ENCODE peak calls at places on chromosomes 12 and 14, in six cellular contexts. Q is NCI-H1092 treated with DMSO at 0.1 percent for 48 hours, D is G401, I is right lobe of liver, T is left cardiac atrium, E is T-helper 2 cell. B is an unnamed sample.

GRCh38 chr12:68609955-68610434 is 704 bp upstream of the RAP1B start:
- DNase-seq in Q (no peak), D (no peak), I (no peak), T (no peak), E (no peak), B (no peak)

GRCh38 chr14:55073856-55074255 is 22.4 kb downstream of the MAPK1IP1L start:
- DNase-seq in Q (peak), D (no peak), I (no peak), T (no peak), E (no peak), B (no peak)

GRCh38 chr14:51462706-51463105 is 189.0 kb upstream of the FRMD6 start:
- DNase-seq in Q (no peak), D (no peak), I (no peak), T (no peak), E (no peak), B (no peak)

GRCh38 chr12:127145929-127146789 is 1120.8 kb upstream of the TMEM132C start:
- DNase-seq in Q (no peak), D (peak), I (peak), T (peak), E (no peak), B (peak)

GRCh38 chr14:102246071-102246470 is 58.9 kb downstream of the MOK start:
- DNase-seq in Q (no peak), D (no peak), I (no peak), T (no peak), E (no peak), B (no peak)

GRCh38 chr14:37622231-37622923 is 26.9 kb downstream of the TTC6 start:
- DNase-seq in Q (no peak), D (no peak), I (no peak), T (no peak), E (no peak), B (no peak)

GRCh38 chr12:46503637-46504036 is 131.1 kb upstream of the SLC38A2 start:
- DNase-seq in Q (no peak), D (no peak), I (no peak), T (no peak), E (no peak), B (no peak)

GRCh38 chr12:65648461-65648860 is 175.8 kb upstream of the HMGA2 start:
- DNase-seq in Q (no peak), D (no peak), I (no peak), T (no peak), E (no peak), B (no peak)

GRCh38 chr14:65255583-65256443 is 153.5 kb upstream of the MAX start:
- DNase-seq in Q (peak), D (no peak), I (no peak), T (no peak), E (no peak), B (peak)

GRCh38 chr12:97140355-97140754 is 233.3 kb downstream of the NEDD1 start:
- DNase-seq in Q (no peak), D (no peak), I (no peak), T (no peak), E (no peak), B (no peak)

GRCh38 chr12:63362801-63363200 is 211.8 kb upstream of the AVPR1A start:
- DNase-seq in Q (no peak), D (no peak), I (no peak), T (no peak), E (no peak), B (no peak)

GRCh38 chr12:18135509-18135908 is 45.5 kb upstream of the RERGL start:
- DNase-seq in Q (no peak), D (no peak), I (no peak), T (no peak), E (no peak), B (no peak)

GRCh38 chr12:80625901-80626300 is 81.5 kb upstream of the MYF6 start:
- DNase-seq in Q (no peak), D (no peak), I (no peak), T (no peak), E (no peak), B (no peak)

GRCh38 chr12:119704065-119704747 is 36.3 kb downstream of the PRKAB1 start:
- DNase-seq in Q (no peak), D (no peak), I (no peak), T (no peak), E (no peak), B (no peak)

GRCh38 chr14:80164991-80165390 is 46.3 kb downstream of the DIO2 start:
- DNase-seq in Q (no peak), D (no peak), I (no peak), T (no peak), E (no peak), B (no peak)

GRCh38 chr12:51371295-51371953 is 19.8 kb downstream of the GALNT6 start:
- DNase-seq in Q (peak), D (no peak), I (peak), T (peak), E (no peak), B (peak)

GRCh38 chr12:116880817-116881324 is 370 bp downstream of the HRK start:
- DNase-seq in Q (peak), D (no peak), I (no peak), T (no peak), E (no peak), B (peak)

B was measured in transverse colon.